ENCODE peak calls at places on chromosomes 4 and X, in eight cellular contexts. P is RWPE1, Z is endothelial cell, N is brain microvascular endothelial cell, F is neural progenitor cell, I is PC-9, D is stomach, H is GM12864. A is an unnamed sample.

GRCh38 chr4:183602444-183603102 is 56.4 kb downstream of the RWDD4 start:
- DNase-seq in H (no peak), P (peak), Z (no peak), N (no peak), I (no peak), D (no peak), F (no peak), A (no peak)

GRCh38 chr4:160745126-160745525 is 1418.7 kb downstream of the FSTL5 start:
- DNase-seq in D (no peak), Z (no peak), N (no peak), P (no peak), H (no peak), I (no peak), F (no peak), A (no peak)

GRCh38 chrX:11100281-11101035 is 10.7 kb upstream of the HCCS start:
- DNase-seq in D (peak), Z (no peak), H (no peak), P (peak), I (peak), F (peak), N (peak), A (no peak)

GRCh38 chrX:9578083-9578779 is 113.4 kb downstream of the TBL1X start:
- DNase-seq in Z (no peak), F (no peak), P (no peak), N (no peak), D (no peak), H (no peak), I (no peak), A (no peak)

GRCh38 chr4:17436750-17437090 is 75.2 kb downstream of the QDPR start:
- DNase-seq in D (no peak), N (no peak), F (no peak), I (no peak), H (no peak), Z (no peak), P (no peak), A (no peak)

GRCh38 chr4:188941524-188942109 is 802.4 kb downstream of the TRIML1 start:
- DNase-seq in H (no peak), P (peak), N (peak), Z (no peak), D (no peak), F (no peak), I (no peak), A (no peak)

GRCh38 chr4:2378408-2378807 is 40.0 kb downstream of the ZFYVE28 start:
- DNase-seq in D (no peak), I (no peak), P (no peak), H (no peak), Z (no peak), N (no peak), F (no peak), A (no peak)

GRCh38 chr4:149914521-149915115 is 99.0 kb upstream of the IQCM start:
- DNase-seq in N (peak), P (peak), F (peak), H (peak), Z (peak), I (peak), D (no peak), A (peak)

GRCh38 chrX:9788908-9789307 is 2.7 kb downstream of the SHROOM2 start:
- DNase-seq in D (peak), P (no peak), F (no peak), Z (no peak), I (no peak), H (no peak), N (no peak), A (no peak)

GRCh38 chrX:152819732-152820131 is 10.8 kb downstream of the CETN2 start:
- DNase-seq in F (no peak), I (no peak), D (no peak), N (peak), P (no peak), Z (no peak), H (no peak), A (no peak)

GRCh38 chr4:173167793-173168395 is 717 bp upstream of the GALNT7 start:
- DNase-seq in F (peak), Z (peak), N (no peak), H (no peak), P (peak), I (no peak), D (peak), A (peak)

GRCh38 chr4:189022441-189023035 is 883.3 kb downstream of the TRIML1 start:
- DNase-seq in H (no peak), D (no peak), F (no peak), Z (no peak), I (no peak), P (no peak), N (peak), A (no peak)

GRCh38 chr4:7872264-7872771 is 67.3 kb downstream of the AFAP1 start:
- DNase-seq in D (no peak), H (no peak), F (no peak), Z (no peak), N (peak), P (no peak), I (peak), A (no peak)

GRCh38 chr4:41360214-41360910 is 103.6 kb downstream of the UCHL1 start:
- DNase-seq in H (no peak), N (no peak), P (peak), Z (peak), F (peak), I (peak), D (peak), A (peak)

GRCh38 chrX:53795583-53795982 is 109.1 kb upstream of the HUWE1 start:
- DNase-seq in I (no peak), D (no peak), P (no peak), F (peak), N (peak), Z (no peak), H (no peak), A (no peak)

GRCh38 chr4:11791808-11792207 is 363.1 kb upstream of the HS3ST1 start:
- DNase-seq in D (no peak), P (no peak), Z (no peak), H (no peak), F (no peak), I (no peak), N (no peak), A (no peak)

GRCh38 chr4:164956766-164957643 is 20.5 kb downstream of the TRIM61 start:
- DNase-seq in N (peak), D (peak), I (peak), P (peak), F (peak), H (peak), Z (peak), A (peak)

GRCh38 chr4:179521937-179522336 is 2079.7 kb upstream of the AGA start:
- DNase-seq in Z (no peak), P (no peak), I (no peak), N (no peak), H (no peak), F (no peak), D (no peak), A (no peak)

GRCh38 chr4:184804621-184805020 is 21.1 kb downstream of the ACSL1 start:
- DNase-seq in H (no peak), D (no peak), N (no peak), I (no peak), F (no peak), P (no peak), Z (no peak), A (no peak)

GRCh38 chrX:10892605-10893225 is 218.4 kb upstream of the HCCS start:
- DNase-seq in I (no peak), P (no peak), H (no peak), N (no peak), F (no peak), D (no peak), Z (no peak), A (no peak)

GRCh38 chr4:120753854-120754253 is 168.7 kb downstream of the PRDM5 start:
- DNase-seq in H (no peak), P (no peak), D (no peak), N (no peak), Z (no peak), I (no peak), F (peak), A (no peak)

GRCh38 chrX:85992811-85993229 is 54.5 kb downstream of the CHM start:
- DNase-seq in P (peak), F (no peak), Z (no peak), H (no peak), D (no peak), N (peak), I (no peak), A (no peak)

GRCh38 chr4:81314196-81314896 is 99.3 kb upstream of the PRKG2 start:
- DNase-seq in D (peak), H (no peak), N (peak), Z (peak), F (peak), P (no peak), I (peak), A (no peak)

GRCh38 chr4:142265536-142265935 is 580.6 kb downstream of the INPP4B start:
- DNase-seq in Z (no peak), H (no peak), I (no peak), N (peak), F (no peak), P (peak), D (no peak), A (no peak)

GRCh38 chr4:82601242-82602015 is 39.6 kb upstream of the TMEM150C start:
- DNase-seq in P (no peak), I (no peak), F (no peak), Z (no peak), N (no peak), H (no peak), D (no peak), A (no peak)

GRCh38 chr4:123889376-123889945 is 492.9 kb downstream of the SPRY1 start:
- DNase-seq in N (no peak), D (no peak), H (no peak), F (no peak), P (no peak), I (no peak), Z (no peak), A (no peak)

GRCh38 chr4:28558871-28559270 is 1698.2 kb downstream of the STIM2 start:
- DNase-seq in D (no peak), P (no peak), H (no peak), Z (no peak), I (no peak), N (no peak), F (peak), A (no peak)

GRCh38 chr4:91198951-91199350 is 1071.8 kb downstream of the CCSER1 start:
- DNase-seq in D (no peak), Z (no peak), N (no peak), P (no peak), F (no peak), H (no peak), I (no peak), A (no peak)

GRCh38 chrX:39162322-39162721 is 361.1 kb downstream of the MID1IP1 start:
- DNase-seq in N (no peak), Z (peak), P (no peak), I (no peak), H (no peak), F (peak), D (no peak), A (no peak)

GRCh38 chr4:179097741-179098140 is 1655.5 kb upstream of the AGA start:
- DNase-seq in F (peak), I (peak), P (no peak), N (no peak), D (no peak), Z (peak), H (no peak), A (no peak)

GRCh38 chrX:78945186-78945912 is at the start of gene P2RY10:
- DNase-seq in H (peak), I (no peak), D (no peak), P (no peak), F (no peak), N (no peak), Z (no peak), A (peak)

GRCh38 chr4:99062120-99062519 is 26.5 kb downstream of the ADH5 start:
- DNase-seq in I (no peak), H (no peak), F (no peak), Z (no peak), D (no peak), P (no peak), N (no peak), A (no peak)

GRCh38 chr4:108168672-108169562 is at the start of gene LEF1:
- DNase-seq in D (peak), I (peak), F (peak), H (no peak), Z (peak), P (no peak), N (peak), A (peak)

DNA sequence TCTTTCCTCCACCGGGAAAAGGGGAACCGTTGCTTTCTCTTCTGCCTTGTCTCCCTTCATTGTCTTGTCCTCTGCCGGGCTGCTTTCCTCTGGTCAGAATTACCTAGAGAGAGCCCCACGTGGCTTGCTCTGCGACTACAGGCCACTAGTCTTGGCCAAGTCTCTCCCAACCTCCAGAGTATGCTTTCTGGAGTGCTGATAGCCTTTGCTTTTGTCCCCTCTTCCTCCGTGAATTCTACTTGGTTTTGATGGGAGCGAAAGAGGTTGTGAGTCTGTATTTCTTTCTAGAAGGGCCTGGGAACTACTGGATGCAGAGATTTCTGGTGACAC is 5.3 kb upstream of the POU4F2 start:
- DNase-seq in I (no peak), H (no peak), D (no peak), Z (no peak), N (no peak), F (no peak), P (no peak), A (no peak)
- TF ChIP-seq CTCF in I (no peak), H (no peak), D (no peak), Z (no peak), N (no peak), F (no peak), P (no peak), A (no peak)

GRCh38 chr4:55395218-55395528 is 584 bp upstream of the TMEM165 start:
- DNase-seq in Z (no peak), P (no peak), I (no peak), N (no peak), H (no peak), D (no peak), F (no peak), A (no peak)
- TF ChIP-seq CTCF in Z (no peak), P (peak), I (no peak), N (no peak), H (no peak), D (no peak), F (no peak), A (no peak)

GRCh38 chrX:63930140-63930539 is 145.1 kb upstream of the ARHGEF9 start:
- DNase-seq in I (no peak), Z (peak), N (no peak), P (no peak), H (no peak), D (no peak), F (peak), A (no peak)
- TF ChIP-seq CTCF in I (peak), Z (peak), N (peak), P (no peak), H (peak), D (no peak), F (peak), A (no peak)

DNA sequence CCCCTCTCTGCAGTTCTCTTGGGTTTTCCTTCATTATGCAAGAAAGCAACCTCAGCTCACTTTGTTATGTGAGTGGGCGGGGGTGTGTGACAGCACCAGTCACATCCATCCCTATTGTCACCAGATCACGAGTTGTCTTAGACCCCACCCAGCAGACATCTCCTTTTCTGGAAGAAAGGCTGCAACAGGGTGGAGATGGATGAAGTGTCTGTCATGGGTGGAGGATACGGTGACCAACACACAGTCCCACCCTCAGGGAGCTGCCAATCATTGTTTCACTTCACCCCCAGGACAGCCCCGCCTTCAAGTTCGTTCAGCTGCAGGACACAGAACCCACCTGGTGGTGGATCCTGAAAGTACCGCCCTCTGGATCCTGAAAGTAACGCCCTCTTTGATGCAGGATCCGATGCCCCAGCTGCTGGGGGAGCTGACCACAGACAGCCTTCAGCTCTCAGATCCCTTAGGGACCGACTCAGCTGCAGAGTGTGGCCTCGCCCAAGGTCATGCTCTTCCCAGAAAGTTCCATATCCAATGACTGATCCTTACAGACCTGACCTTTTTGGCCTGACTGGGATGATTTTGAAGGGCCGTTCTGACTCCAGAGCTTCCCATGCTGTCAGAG is 79.7 kb downstream of the SMIM20 start:
- DNase-seq in N (no peak), D (no peak), H (peak), P (peak), Z (peak), I (no peak), F (peak), A (no peak)
- TF ChIP-seq CTCF in N (peak), D (no peak), H (peak), P (no peak), Z (peak), I (peak), F (peak), A (peak)

GRCh38 chr4:104064650-104065577 is 345.1 kb upstream of the TACR3 start:
- DNase-seq in H (peak), Z (peak), F (peak), N (peak), D (peak), I (peak), P (peak), A (peak)
- TF ChIP-seq CTCF in H (peak), Z (peak), F (peak), N (peak), D (no peak), I (peak), P (peak), A (peak)

GRCh38 chr4:112145820-112146813 is 863 bp downstream of the FAM241A start:
- DNase-seq in I (peak), F (peak), N (peak), Z (peak), H (peak), P (peak), D (peak), A (peak)
- TF ChIP-seq CTCF in I (no peak), F (peak), N (peak), Z (no peak), H (peak), P (no peak), D (no peak), A (no peak)

GRCh38 chr4:136636155-136636554 is 896.1 kb downstream of the PCDH18 start:
- DNase-seq in H (no peak), Z (no peak), P (no peak), N (no peak), I (no peak), F (no peak), D (no peak), A (no peak)

GRCh38 chr4:136634121-136634520 is 898.2 kb downstream of the PCDH18 start:
- DNase-seq in Z (no peak), N (no peak), H (no peak), D (no peak), F (no peak), I (no peak), P (no peak), A (no peak)

GRCh38 chr4:136637071-136637777 is 895.1 kb downstream of the PCDH18 start:
- DNase-seq in Z (peak), P (no peak), F (peak), H (no peak), D (no peak), N (peak), I (no peak), A (peak)
- TF ChIP-seq CTCF in Z (peak), P (peak), F (peak), H (peak), D (no peak), N (peak), I (peak), A (peak)

DNA sequence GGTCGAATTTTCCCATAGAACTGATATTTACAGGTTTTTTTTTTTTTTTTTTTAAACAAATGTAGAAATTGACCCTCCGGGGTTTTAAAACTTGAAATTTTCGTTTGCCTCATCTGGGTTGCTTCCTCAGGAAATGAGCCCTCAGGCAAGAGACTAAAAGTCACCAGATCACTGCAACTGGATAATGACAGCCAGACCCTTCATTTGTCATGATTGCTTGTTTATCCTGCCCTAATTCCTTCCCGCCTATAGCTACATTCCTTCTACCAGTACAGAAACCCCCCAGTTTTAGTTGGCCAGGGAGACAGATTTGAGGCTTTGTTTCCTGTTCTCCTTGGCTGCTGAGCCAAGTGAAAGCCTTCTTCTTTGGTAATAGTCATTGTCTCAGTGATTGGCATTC is 44.0 kb upstream of the IGFBP7 start:
- DNase-seq in N (no peak), I (no peak), Z (no peak), F (peak), P (no peak), H (no peak), D (no peak), A (no peak)
- TF ChIP-seq CTCF in N (no peak), I (no peak), Z (no peak), F (no peak), P (no peak), H (no peak), D (no peak), A (no peak)